ENCODE peak calls at places on chromosomes 16 and 17, in eight cellular contexts. V, M, J, O, D, W, C and S are unnamed samples.

GRCh38 chr16:648071-648785 is 937 bp upstream of the WDR90 start:
- DNase-seq in O (peak), V (peak), W (no peak), M (no peak), D (no peak), C (no peak), J (no peak), S (peak)

GRCh38 chr17:47209499-47209898 is 351 bp downstream of the MYL4 start:
- DNase-seq in M (no peak), W (no peak), J (no peak), V (no peak), O (no peak), D (no peak), C (no peak), S (no peak)

GRCh38 chr16:85394511-85395206 is 218.5 kb upstream of the GSE1 start:
- DNase-seq in W (no peak), O (no peak), D (peak), J (peak), M (no peak), C (no peak), V (no peak), S (no peak)

GRCh38 chr17:21162394-21162775 is 35.6 kb downstream of the DHRS7B start:
- DNase-seq in J (no peak), V (no peak), O (no peak), D (no peak), M (no peak), W (no peak), C (no peak), S (no peak)

GRCh38 chr16:6949240-6949639 is 383.4 kb upstream of the RBFOX1 start:
- DNase-seq in D (no peak), O (no peak), M (no peak), C (no peak), W (no peak), J (no peak), V (no peak), S (no peak)

GRCh38 chr17:17172990-17173389 is 33.1 kb downstream of the PLD6 start:
- DNase-seq in W (no peak), C (no peak), D (no peak), O (no peak), M (no peak), V (no peak), J (no peak), S (no peak)

GRCh38 chr16:29927523-29927905 is 1.5 kb upstream of the KCTD13 start:
- DNase-seq in W (no peak), O (no peak), D (no peak), M (peak), J (no peak), C (no peak), V (no peak), S (no peak)

GRCh38 chr17:38745545-38745944 is 2.6 kb downstream of the PCGF2 start:
- DNase-seq in J (no peak), O (no peak), V (no peak), C (no peak), D (no peak), W (no peak), M (no peak), S (no peak)

GRCh38 chr16:79932564-79932963 is 332.0 kb upstream of the MAF start:
- DNase-seq in D (no peak), V (no peak), J (no peak), C (no peak), O (peak), W (peak), M (peak), S (no peak)

GRCh38 chr17:19554393-19554792 is 20.7 kb downstream of the SLC47A1 start:
- DNase-seq in O (no peak), M (no peak), C (no peak), W (no peak), D (no peak), J (no peak), V (no peak), S (no peak)

GRCh38 chr17:12566281-12567002 is 99.2 kb upstream of the MYOCD start:
- DNase-seq in V (peak), M (no peak), J (no peak), O (no peak), D (no peak), C (no peak), W (no peak), S (no peak)

GRCh38 chr17:76354317-76354729 is 607 bp upstream of the PRPSAP1 start:
- DNase-seq in M (no peak), V (no peak), O (no peak), W (no peak), D (no peak), C (no peak), J (no peak), S (no peak)
- H3K4me3 ChIP-seq in M (peak), V (peak), O (peak), W (peak), D (peak), C (peak), J (peak), S (peak)

DNA sequence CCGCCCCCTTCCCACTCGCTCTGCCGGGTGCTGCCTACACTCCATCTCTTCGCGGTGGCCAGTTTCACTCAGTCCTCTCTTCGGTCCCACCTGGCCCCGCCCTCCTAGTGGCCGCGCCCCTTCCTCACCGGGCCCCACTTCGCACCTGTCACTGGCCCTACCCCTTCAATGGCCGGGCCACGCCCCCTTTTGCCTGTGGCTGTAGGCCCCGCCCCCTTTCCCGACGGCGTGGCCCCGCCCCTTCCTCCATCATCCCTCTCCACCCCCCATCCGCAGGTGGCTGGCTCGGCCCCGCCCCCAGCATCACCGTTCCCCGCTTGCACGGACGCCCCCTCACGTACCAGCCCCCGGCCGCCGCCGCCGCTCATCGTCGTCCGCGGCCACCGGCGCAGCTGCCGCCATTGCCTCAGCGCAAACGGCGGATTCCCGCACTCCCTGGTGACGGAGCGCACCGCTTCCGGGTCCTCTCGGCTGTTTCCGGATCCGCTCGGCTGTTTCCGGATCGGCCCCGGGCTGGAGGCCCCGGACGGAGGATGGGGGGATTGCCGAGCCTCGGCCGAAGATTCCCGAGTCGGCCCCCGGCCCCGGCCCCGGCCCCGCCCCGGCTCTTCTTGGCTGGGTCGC is at the start of gene RABEP2:
- DNase-seq in D (peak), O (peak), C (peak), W (peak), V (peak), M (peak), J (peak), S (peak)
- H3K4me3 ChIP-seq in D (peak), O (peak), C (peak), W (peak), V (peak), M (peak), J (peak), S (peak)

DNA sequence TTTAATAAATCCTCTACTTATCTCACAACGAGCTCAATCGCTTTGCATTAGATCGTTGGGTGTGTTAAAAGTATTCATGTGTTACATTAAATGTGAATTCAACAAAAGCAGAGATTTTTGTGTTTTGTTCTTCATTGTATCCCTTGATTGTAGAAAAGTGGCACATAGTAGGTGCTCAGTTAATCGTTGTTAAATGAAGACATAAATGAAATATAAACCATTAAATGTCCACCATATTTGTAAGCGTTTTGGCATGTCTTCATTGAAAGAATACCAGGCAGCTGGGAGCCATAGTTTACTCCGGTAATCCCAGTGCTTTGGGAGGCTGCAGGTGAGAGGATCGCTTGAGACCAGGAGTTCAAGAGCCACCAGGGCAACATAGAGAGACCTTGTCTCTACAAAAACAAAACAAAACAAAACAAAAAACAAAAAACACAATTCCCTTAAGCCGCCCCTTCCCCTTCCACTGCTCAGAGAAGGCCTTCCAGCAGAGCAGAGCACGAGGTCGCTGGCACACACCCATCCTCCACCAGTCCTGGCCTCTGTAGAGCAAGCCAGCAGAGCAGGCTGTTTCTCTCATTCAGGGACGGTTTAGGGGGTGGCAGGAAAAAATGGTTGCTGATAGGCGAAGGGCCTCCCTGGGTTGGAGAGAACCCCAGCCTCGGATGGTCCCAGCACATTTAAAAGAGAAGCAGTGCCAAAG is 673 bp upstream of the CHD9 start:
- DNase-seq in V (no peak), M (peak), O (peak), D (peak), W (peak), C (no peak), J (peak), S (peak)
- H3K4me3 ChIP-seq in V (peak), M (peak), O (peak), D (peak), W (peak), C (peak), J (peak), S (peak)

DNA sequence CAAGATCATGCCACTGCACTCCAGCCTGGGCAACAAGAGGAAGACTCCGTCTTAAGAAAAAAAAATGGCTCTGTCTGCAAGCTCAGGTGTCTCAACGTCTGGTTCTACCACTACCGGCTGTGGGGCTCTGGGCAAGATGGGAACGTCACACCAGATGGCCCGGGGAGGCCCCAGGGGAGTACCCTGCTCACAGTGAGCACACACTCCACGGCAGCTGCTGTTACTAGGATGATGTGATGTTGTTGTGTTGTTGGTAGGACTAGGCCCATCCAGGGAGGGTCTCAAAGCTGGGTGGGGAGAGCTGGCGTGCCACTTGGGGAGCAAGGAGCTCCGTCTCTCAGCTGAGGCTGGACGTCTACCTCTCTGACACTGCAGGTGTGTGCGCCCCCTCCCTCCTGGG is 9.4 kb upstream of the NPTX1 start:
- DNase-seq in D (no peak), C (no peak), W (no peak), O (no peak), V (no peak), J (no peak), M (no peak), S (peak)
- H3K4me3 ChIP-seq in D (no peak), C (no peak), W (no peak), O (no peak), V (no peak), J (no peak), M (no peak), S (no peak)

DNA sequence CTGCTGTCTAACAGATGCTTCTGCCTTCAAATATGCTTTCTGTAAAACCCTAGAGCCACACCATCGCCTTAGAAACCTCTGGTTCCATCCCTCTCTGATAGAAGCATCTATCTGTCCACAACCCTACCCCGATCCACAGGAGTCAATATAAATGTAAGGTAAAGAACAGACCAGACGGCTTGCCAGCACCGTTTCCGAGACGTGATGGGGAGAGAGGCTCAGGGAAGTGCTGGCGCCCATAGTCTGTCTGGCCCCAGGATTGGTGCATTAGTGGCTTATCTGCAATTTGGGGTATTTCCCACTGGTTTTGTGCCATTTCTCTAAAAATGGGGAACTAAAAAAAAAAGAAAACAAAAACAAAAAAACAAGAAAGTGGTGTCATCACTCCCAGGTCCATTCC is 125.8 kb downstream of the GAS7 start:
- DNase-seq in D (no peak), C (no peak), W (no peak), J (no peak), O (no peak), M (no peak), V (no peak), S (no peak)
- H3K4me3 ChIP-seq in D (no peak), C (no peak), W (no peak), J (no peak), O (no peak), M (no peak), V (no peak), S (no peak)

DNA sequence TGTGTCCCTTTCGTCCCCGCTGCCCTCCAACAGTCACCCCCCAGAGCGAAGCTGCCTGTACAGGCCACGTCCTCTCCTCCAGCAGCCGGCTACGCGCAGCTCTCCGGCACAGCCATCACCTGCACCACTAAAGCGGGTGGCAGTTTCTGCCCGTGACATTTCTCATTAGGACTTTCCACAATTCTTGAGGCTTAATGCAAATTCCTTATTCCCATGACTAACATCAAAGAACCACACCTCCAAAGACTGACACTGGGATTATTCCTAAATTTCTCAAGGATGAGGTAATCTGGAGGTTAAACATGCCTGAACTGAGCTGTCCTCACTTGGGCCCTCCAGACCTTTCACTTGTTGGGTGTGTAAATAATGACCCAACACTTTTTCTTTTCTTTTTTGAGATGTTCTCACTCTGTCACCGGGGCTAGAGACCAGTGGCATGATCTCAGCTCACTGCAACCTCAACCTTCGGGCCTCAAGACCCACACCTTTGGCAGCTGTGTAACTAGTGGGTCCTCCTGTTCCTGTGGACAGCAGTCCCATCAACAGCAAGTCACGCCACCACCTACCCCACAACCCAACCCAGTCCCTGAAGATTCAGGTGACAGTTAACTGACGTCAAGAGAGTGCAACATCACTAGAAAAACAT is 11.7 kb downstream of the ANKRD11 start:
- DNase-seq in C (no peak), J (no peak), D (no peak), W (peak), O (peak), V (no peak), M (peak), S (no peak)
- H3K4me3 ChIP-seq in C (no peak), J (no peak), D (no peak), W (no peak), O (no peak), V (no peak), M (no peak), S (no peak)

GRCh38 chr17:67733371-67733770 is 15.6 kb downstream of the NOL11 start:
- DNase-seq in O (no peak), C (no peak), V (peak), D (no peak), M (no peak), J (no peak), W (no peak), S (no peak)
- H3K4me3 ChIP-seq in O (no peak), C (no peak), V (peak), D (no peak), M (no peak), J (no peak), W (no peak), S (no peak)